ENCODE peak calls at places on chromosomes 1 and 21, in eight cellular contexts. L is bronchial epithelial cell; X is NCI-H2081; S is esophagus squamous epithelium; U is stimulated activated CD8-positive, alpha-beta memory T cell treated with anti-CD3 and anti-CD28 coated beads, Interleukin-7, amount 100 ng/mL, for 1 hour; V is EL; Y is WTC11; P is astrocyte. F is an unnamed sample.

GRCh38 chr1:153945795-153946621 is 510 bp downstream of the DENND4B start:
- DNase-seq in Y (peak), S (peak), P (peak), U (peak), X (peak), V (peak), L (peak), F (peak)

GRCh38 chr1:233025156-233025555 is 74.7 kb downstream of the NTPCR start:
- DNase-seq in U (no peak), V (peak), X (no peak), Y (peak), S (no peak), P (no peak), L (no peak), F (peak)

GRCh38 chr1:8394456-8395321 is 76.8 kb downstream of the SLC45A1 start:
- DNase-seq in S (no peak), V (peak), P (peak), L (peak), Y (no peak), U (no peak), X (no peak), F (no peak)

GRCh38 chr1:41813755-41814694 is 104.7 kb downstream of the HIVEP3 start:
- DNase-seq in V (no peak), P (no peak), Y (no peak), X (no peak), L (no peak), S (no peak), U (no peak), F (peak)

GRCh38 chr1:201468501-201468843 is 516 bp downstream of the PHLDA3 start:
- DNase-seq in V (peak), S (no peak), P (no peak), L (no peak), U (no peak), X (no peak), Y (peak), F (peak)

GRCh38 chr1:206477110-206477509 is 6.8 kb downstream of the IKBKE start:
- DNase-seq in L (no peak), S (no peak), V (no peak), U (no peak), X (no peak), P (no peak), Y (no peak), F (no peak)

GRCh38 chr1:248849637-248850036 is 9.2 kb downstream of the ZNF692 start:
- DNase-seq in L (no peak), P (no peak), V (no peak), S (no peak), Y (no peak), U (no peak), X (no peak), F (no peak)

GRCh38 chr21:38258803-38259485 is 2.2 kb downstream of the KCNJ15 start:
- DNase-seq in V (no peak), X (no peak), L (peak), P (peak), U (no peak), S (no peak), Y (no peak), F (no peak)

GRCh38 chr1:6464514-6464836 is 1.5 kb downstream of the TNFRSF25 start:
- DNase-seq in L (no peak), Y (no peak), V (no peak), S (no peak), P (no peak), X (peak), U (no peak), F (peak)

GRCh38 chr1:218938259-218938658 is 235.4 kb upstream of the LYPLAL1 start:
- DNase-seq in U (no peak), P (peak), V (no peak), Y (no peak), L (peak), X (no peak), S (no peak), F (no peak)

GRCh38 chr1:156714830-156715229 is 9.4 kb upstream of the CRABP2 start:
- DNase-seq in L (no peak), V (no peak), S (no peak), U (no peak), P (no peak), X (no peak), Y (no peak), F (no peak)

GRCh38 chr1:93701619-93702018 is 20.0 kb upstream of the BCAR3 start:
- DNase-seq in S (no peak), Y (no peak), V (peak), L (peak), U (no peak), X (no peak), P (peak), F (no peak)

GRCh38 chr1:110502402-110502801 is 16.6 kb downstream of the KCNA10 start:
- DNase-seq in V (no peak), L (no peak), X (no peak), U (no peak), P (no peak), Y (no peak), S (no peak), F (no peak)

GRCh38 chr1:2188336-2188735 is 6.2 kb downstream of the FAAP20 start:
- DNase-seq in X (no peak), U (no peak), Y (no peak), S (no peak), P (no peak), L (no peak), V (no peak), F (no peak)

GRCh38 chr1:198497326-198498220 is 42.9 kb downstream of the ATP6V1G3 start:
- DNase-seq in L (peak), Y (no peak), P (peak), V (peak), X (no peak), U (no peak), S (no peak), F (no peak)

GRCh38 chr1:228975238-228975929 is 240.1 kb downstream of the RHOU start:
- DNase-seq in P (no peak), X (no peak), Y (no peak), L (no peak), U (no peak), S (no peak), V (no peak), F (no peak)

GRCh38 chr1:164587617-164588367 is 28.8 kb downstream of the PBX1 start:
- DNase-seq in P (no peak), S (no peak), L (no peak), Y (no peak), V (no peak), U (no peak), X (no peak), F (no peak)

GRCh38 chr1:167103236-167103894 is 9.5 kb downstream of the STYXL2 start:
- DNase-seq in Y (no peak), V (no peak), X (no peak), P (peak), S (no peak), L (peak), U (no peak), F (no peak)

GRCh38 chr1:25792115-25792514 is 7.9 kb upstream of the SELENON start:
- DNase-seq in V (no peak), S (no peak), P (no peak), X (no peak), U (no peak), L (no peak), Y (no peak), F (no peak)

GRCh38 chr1:180908084-180908765 is 4.5 kb upstream of the KIAA1614 start:
- DNase-seq in L (no peak), S (no peak), X (no peak), V (no peak), P (no peak), U (no peak), Y (no peak), F (no peak)

GRCh38 chr1:214277704-214278635 is 3.0 kb upstream of the SMYD2 start:
- DNase-seq in S (no peak), X (no peak), L (no peak), V (no peak), P (no peak), Y (no peak), U (no peak), F (no peak)

GRCh38 chr1:172754609-172755008 is 95.7 kb downstream of the FASLG start:
- DNase-seq in U (no peak), P (no peak), V (no peak), Y (no peak), X (no peak), L (no peak), S (no peak), F (no peak)

GRCh38 chr1:224565186-224565585 is 50.9 kb upstream of the CNIH3 start:
- DNase-seq in V (peak), Y (no peak), U (no peak), L (peak), S (no peak), X (no peak), P (peak), F (no peak)

GRCh38 chr1:3153197-3153596 is 84.2 kb downstream of the PRDM16 start:
- DNase-seq in U (no peak), P (no peak), V (no peak), S (no peak), Y (no peak), L (no peak), X (no peak), F (no peak)

GRCh38 chr1:47508900-47509488 is 71.2 kb downstream of the FOXD2 start:
- DNase-seq in V (no peak), S (no peak), Y (no peak), U (no peak), L (no peak), P (no peak), X (no peak), F (no peak)

GRCh38 chr1:112904071-112904830 is 51.7 kb downstream of the SLC16A1 start:
- DNase-seq in L (peak), X (no peak), V (peak), S (no peak), U (no peak), Y (no peak), P (peak), F (no peak)

GRCh38 chr1:20440785-20441200 is 45.2 kb downstream of the CAMK2N1 start:
- DNase-seq in P (peak), X (peak), V (peak), S (no peak), U (no peak), Y (peak), L (peak), F (peak)

GRCh38 chr1:107787299-107787698 is 177.7 kb downstream of the VAV3 start:
- DNase-seq in V (no peak), Y (peak), L (no peak), P (no peak), S (no peak), X (peak), U (no peak), F (no peak)

F was measured in heart right ventricle.